ENCODE peak calls at places on chromosomes 12 and 14, in six cellular contexts. M is adrenal gland, O is GM12891, W is right lobe of liver, E is erythroblast, V is breast epithelium. F is an unnamed sample.

GRCh38 chr12:45379261-45379660 is 163.4 kb downstream of the ANO6 start:
- DNase-seq in M (no peak), O (no peak), W (no peak), E (peak; percentile 16), V (no peak), F (no peak)

GRCh38 chr12:94553130-94553519 is 93.5 kb upstream of the CEP83 start:
- DNase-seq in M (peak; percentile 53), O (no peak), W (no peak), E (no peak), V (peak; percentile 24), F (no peak)

GRCh38 chr12:110109037-110109836 is 14.9 kb upstream of the IFT81 start:
- DNase-seq in M (peak; percentile 96), O (no peak), W (no peak), E (no peak), V (peak; percentile 87), F (peak; percentile 69)

GRCh38 chr12:85029456-85029855 is 6.6 kb downstream of the TSPAN19 start:
- DNase-seq in M (no peak), O (no peak), W (no peak), E (no peak), V (no peak), F (no peak)

GRCh38 chr12:128339121-128339520 is 72.2 kb downstream of the TMEM132C start:
- DNase-seq in M (peak; percentile 51), O (no peak), W (no peak), E (no peak), V (no peak), F (no peak)

GRCh38 chr12:112463478-112463877 is 44.7 kb downstream of the PTPN11 start:
- DNase-seq in M (no peak), O (no peak), W (no peak), E (no peak), V (no peak), F (no peak)

GRCh38 chr12:126936181-126936851 is 1330.7 kb upstream of the TMEM132C start:
- DNase-seq in M (peak; percentile 76), O (no peak), W (peak; percentile 78), E (peak; percentile 4), V (peak; percentile 65), F (peak; percentile 10)

GRCh38 chr14:37196604-37197420 is 925 bp upstream of the MIPOL1 start:
- DNase-seq in M (no peak), O (no peak), W (no peak), E (no peak), V (no peak), F (no peak)

GRCh38 chr14:42293180-42293579 is 686.5 kb downstream of the LRFN5 start:
- DNase-seq in M (no peak), O (no peak), W (no peak), E (no peak), V (no peak), F (no peak)

GRCh38 chr12:62693291-62694040 is 226.8 kb downstream of the MON2 start:
- DNase-seq in M (no peak), O (no peak), W (no peak), E (no peak), V (no peak), F (no peak)

GRCh38 chr12:13024151-13024946 is 19.8 kb upstream of the FAM234B start:
- DNase-seq in M (no peak), O (no peak), W (no peak), E (no peak), V (no peak), F (peak; percentile 47)

GRCh38 chr12:42588308-42588836 is 1.2 kb downstream of the PRICKLE1 start:
- DNase-seq in M (no peak), O (no peak), W (no peak), E (no peak), V (no peak), F (no peak)

GRCh38 chr14:59871166-59871495 is 555 bp upstream of the RTN1 start:
- DNase-seq in M (no peak), O (no peak), W (no peak), E (no peak), V (no peak), F (no peak)

GRCh38 chr12:113186033-113186365 is 478 bp downstream of the RITA1 start:
- DNase-seq in M (peak; percentile 70), O (no peak), W (no peak), E (peak; percentile 73), V (no peak), F (no peak)

GRCh38 chr14:24411468-24412454 is 13.0 kb downstream of the NYNRIN start:
- DNase-seq in M (peak; percentile 77), O (peak; percentile 51), W (no peak), E (peak; percentile 58), V (no peak), F (no peak)

GRCh38 chr12:46659032-46659703 is 166.6 kb downstream of the SLC38A4 start:
- DNase-seq in M (no peak), O (no peak), W (no peak), E (no peak), V (no peak), F (no peak)

GRCh38 chr14:67429651-67430205 is 17.8 kb upstream of the PLEK2 start:
- DNase-seq in M (no peak), O (no peak), W (no peak), E (no peak), V (no peak), F (no peak)

GRCh38 chr12:2284857-2285256 is 232.1 kb downstream of the CACNA1C start:
- DNase-seq in M (peak; percentile 83), O (no peak), W (peak; percentile 75), E (peak; percentile 8), V (peak; percentile 52), F (peak; percentile 60)

GRCh38 chr12:123225443-123225842 is 7.5 kb downstream of the MPHOSPH9 start:
- DNase-seq in M (no peak), O (no peak), W (no peak), E (no peak), V (no peak), F (no peak)

GRCh38 chr14:69077841-69078240 is 75.1 kb downstream of the DCAF5 start:
- DNase-seq in M (no peak), O (no peak), W (no peak), E (no peak), V (no peak), F (no peak)

GRCh38 chr14:57086271-57087162 is 182.2 kb downstream of the EXOC5 start:
- DNase-seq in M (no peak), O (no peak), W (no peak), E (no peak), V (no peak), F (no peak)

DNA sequence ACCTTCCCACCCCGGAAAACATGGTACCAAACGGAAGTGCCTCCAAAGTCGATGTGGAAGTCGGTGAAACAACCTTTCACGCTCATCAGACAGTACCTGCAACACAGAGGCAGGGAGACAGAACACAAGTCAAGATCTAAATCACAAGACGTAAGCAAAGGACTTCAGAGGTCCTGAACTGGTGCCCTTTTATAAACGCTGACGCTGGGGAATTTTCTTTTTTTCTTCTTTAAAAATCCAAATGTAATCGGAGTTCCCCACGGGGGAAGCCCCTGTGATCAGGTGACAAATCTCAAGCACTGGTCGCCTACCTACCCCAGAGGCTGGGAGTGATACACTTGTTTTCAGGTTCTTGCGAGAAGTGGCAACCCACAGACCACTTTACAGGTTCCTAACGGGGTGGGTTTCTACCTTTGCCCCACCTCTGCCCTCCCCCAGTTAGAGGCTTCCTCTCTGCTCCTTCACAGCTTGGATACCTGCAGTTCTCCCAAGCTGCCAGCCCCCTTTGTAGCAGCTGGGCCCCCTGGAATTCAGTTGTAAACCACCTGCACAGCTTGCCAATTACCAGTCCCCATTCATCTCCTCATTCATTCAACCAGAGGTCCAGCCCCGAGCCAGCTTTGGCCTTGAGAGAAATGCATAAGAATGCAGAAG is 46.2 kb downstream of the KDM2B start:
- DNase-seq in M (no peak), O (no peak), W (no peak), E (no peak), V (no peak), F (no peak)
- TF ChIP-seq POLR2A in M (no peak), O (peak; percentile 71), W (no peak), E (no peak), V (no peak), F (no peak)

DNA sequence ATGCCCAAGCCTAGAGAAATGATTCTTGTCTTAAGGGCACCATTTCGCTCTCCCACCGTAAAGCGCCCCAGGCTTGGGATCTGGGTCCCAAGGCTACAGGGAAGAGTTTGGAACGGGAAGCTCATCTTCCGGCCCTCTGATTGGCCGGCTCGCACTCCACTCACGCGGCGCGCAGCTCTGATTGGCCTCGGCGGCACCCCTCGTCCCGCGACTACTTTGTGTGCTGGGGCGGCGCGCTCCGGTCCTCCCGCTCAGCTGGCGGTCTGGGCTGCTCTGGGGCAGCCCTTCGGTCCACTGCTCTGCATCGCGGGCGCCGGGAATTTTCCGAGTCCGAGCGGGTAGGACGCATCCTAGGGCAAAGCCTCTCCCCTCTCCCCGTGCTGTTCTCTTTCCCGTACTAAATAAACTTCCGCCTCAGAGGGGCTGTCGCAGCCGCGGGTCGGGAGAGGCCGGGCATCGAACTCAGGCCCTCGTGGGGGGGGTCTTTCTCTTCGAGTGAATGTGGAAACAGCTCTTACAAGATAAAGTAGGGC is 808 bp upstream of the FUT8 start:
- DNase-seq in M (peak; percentile 96), O (peak; percentile 57), W (peak; percentile 95), E (peak; percentile 89), V (peak; percentile 88), F (peak; percentile 93)
- TF ChIP-seq POLR2A in M (peak; percentile 39), O (peak; percentile 58), W (peak; percentile 25), E (no peak), V (peak; percentile 59), F (peak; percentile 69)

DNA sequence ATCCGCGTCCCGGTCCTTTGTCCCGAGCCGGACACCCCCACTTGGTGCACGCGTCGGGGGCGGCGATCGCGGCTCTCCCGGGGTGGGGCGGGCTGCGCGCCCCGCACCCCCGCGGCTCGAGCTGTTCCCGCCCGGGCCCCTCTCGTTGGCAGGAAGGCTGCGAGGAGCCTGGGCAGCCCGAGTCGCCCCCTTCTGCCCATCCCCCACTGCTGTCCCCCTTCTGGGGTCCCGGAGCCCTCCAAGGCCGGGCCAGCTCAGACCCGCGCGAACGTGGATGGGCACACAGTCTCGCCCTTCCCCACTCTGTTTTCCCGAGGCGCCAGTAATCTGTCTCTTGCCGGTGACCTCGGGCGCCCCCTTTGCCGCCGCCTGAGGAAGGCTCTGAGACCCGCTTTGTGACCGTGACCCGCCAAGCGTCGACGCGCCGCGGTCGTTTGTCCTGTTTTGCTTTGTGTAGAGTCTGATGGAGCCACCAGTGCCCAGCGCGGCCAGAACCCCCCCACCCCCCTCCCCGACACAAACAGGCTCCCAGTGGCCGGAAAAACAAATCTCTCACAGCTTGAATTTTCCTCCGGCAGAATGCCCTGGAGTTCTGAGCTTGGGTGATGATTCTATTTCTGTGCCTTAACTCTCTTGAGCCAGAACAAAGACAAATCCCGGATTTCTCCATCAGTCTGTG is 610 bp downstream of the C14orf132 start:
- DNase-seq in M (peak; percentile 66), O (no peak), W (peak; percentile 47), E (no peak), V (no peak), F (no peak)
- TF ChIP-seq POLR2A in M (no peak), O (no peak), W (no peak), E (no peak), V (no peak), F (no peak)

DNA sequence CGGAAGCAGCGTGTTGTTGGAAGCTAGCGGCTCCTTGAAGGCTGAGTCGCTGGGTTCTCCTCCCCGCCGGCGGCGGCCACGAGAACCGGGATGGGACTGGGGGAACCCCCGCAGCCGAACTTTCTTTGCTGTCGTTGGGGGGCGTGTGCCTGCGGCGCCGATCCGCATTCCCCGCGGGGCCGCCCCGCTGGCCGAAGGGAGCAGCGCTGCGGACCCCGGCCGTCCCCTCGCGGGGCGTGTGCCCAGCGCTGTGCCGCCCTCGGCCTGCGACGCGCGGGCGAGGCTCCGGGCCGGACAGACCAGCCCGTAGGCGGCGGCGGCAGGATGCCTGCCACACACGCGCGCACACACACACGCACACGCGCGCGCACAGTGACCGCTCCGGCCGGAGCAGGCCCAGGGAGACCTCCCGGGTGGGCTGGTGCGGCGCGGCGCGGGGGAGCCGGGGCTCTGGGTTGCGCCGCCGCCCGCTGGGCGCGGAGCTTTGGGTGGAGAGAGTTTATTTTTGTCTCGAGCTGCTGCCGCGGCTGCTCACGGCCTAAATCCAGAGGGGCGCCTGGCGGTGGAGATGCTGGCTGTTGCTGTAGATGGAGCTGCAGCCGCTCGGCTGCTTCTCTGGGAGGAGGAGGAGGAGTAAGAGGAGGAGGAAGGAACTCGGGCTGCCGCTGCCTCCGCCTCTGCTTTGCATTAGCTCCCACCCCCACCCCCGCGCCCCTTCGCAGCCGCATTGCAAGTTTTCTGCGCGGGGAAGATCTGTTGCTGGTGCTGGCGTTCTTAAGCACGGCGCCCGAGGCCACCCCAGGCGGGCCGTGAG is at the start of gene SAMD4A:
- DNase-seq in M (peak; percentile 90), O (peak; percentile 53), W (peak; percentile 78), E (peak; percentile 63), V (peak; percentile 68), F (peak; percentile 73)
- TF ChIP-seq POLR2A in M (peak; percentile 67), O (no peak), W (peak; percentile 48), E (no peak), V (no peak), F (peak; percentile 44)

F was measured in prostate gland.